ENCODE peak calls at places on chromosome 17, in seven cellular contexts. N is colonic mucosa, R is neuronal stem cell, Z is tibial nerve, S is PC-3, U is fibroblast of lung, O is endodermal cell. K is an unnamed sample.

GRCh38 chr17:45697076-45697475 is 87.0 kb upstream of the CRHR1 start:
- DNase-seq in N (no peak), R (no peak), Z (no peak), S (no peak), U (no peak), O (no peak), K (no peak)

GRCh38 chr17:82593590-82594087 is 54.6 kb downstream of the WDR45B start:
- DNase-seq in N (no peak), R (no peak), Z (no peak), S (no peak), U (no peak), O (no peak), K (no peak)

GRCh38 chr17:58312021-58312630 is 16.5 kb downstream of the TSPOAP1 start:
- DNase-seq in N (no peak), R (no peak), Z (no peak), S (no peak), U (no peak), O (peak; percentile 52), K (no peak)

GRCh38 chr17:50576864-50577263 is 16.3 kb downstream of the CACNA1G start:
- DNase-seq in N (no peak), R (no peak), Z (no peak), S (no peak), U (no peak), O (no peak), K (no peak)

GRCh38 chr17:79622201-79622601 is 11.3 kb upstream of the RBFOX3 start:
- DNase-seq in N (no peak), R (no peak), Z (no peak), S (no peak), U (no peak), O (no peak), K (no peak)

GRCh38 chr17:3990391-3991127 is 26.3 kb upstream of the ATP2A3 start:
- DNase-seq in N (no peak), R (no peak), Z (no peak), S (no peak), U (peak; percentile 39), O (no peak), K (no peak)

GRCh38 chr17:29032067-29032551 is 10.8 kb upstream of the PIPOX start:
- DNase-seq in N (no peak), R (no peak), Z (no peak), S (no peak), U (no peak), O (peak; percentile 90), K (no peak)

GRCh38 chr17:177155-177554 is 4.3 kb downstream of the DOC2B start:
- DNase-seq in N (no peak), R (no peak), Z (no peak), S (no peak), U (no peak), O (no peak), K (no peak)

GRCh38 chr17:17186551-17187505 is 19.3 kb downstream of the PLD6 start:
- DNase-seq in N (no peak), R (no peak), Z (no peak), S (no peak), U (peak; percentile 52), O (peak; percentile 64), K (no peak)

DNA sequence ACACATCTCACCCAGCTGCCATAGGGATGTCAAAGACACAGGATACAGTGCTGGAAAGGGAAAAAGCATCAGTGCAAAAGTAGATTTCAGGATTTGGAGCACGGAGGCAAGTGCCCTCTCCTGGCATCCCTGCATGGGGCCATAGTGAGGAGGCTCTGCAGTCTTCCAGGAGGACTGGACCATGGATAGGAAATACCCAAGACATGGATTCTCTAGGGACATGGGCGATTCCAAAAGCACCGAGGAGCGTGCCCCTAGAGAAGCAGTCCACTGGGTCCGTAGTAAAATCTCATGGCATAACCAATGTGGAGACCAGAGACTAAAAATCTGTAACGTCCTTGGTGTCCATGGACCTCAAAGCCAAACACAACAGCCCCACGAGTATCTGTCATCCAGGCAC is 818.2 kb downstream of the KCNJ18 start:
- DNase-seq in N (no peak), R (no peak), Z (no peak), S (no peak), U (no peak), O (no peak), K (no peak)
- H3K9me3 ChIP-seq in N (no peaks in the 10 kb centered on the region), R (peaks cover 29% of the 10 kb centered on the region), Z (no peaks in the 10 kb centered on the region), S (peaks cover 4% of the 10 kb centered on the region), U (no peaks in the 10 kb centered on the region), O (peaks cover 42% of the 10 kb centered on the region), K (no peaks in the 10 kb centered on the region)

DNA sequence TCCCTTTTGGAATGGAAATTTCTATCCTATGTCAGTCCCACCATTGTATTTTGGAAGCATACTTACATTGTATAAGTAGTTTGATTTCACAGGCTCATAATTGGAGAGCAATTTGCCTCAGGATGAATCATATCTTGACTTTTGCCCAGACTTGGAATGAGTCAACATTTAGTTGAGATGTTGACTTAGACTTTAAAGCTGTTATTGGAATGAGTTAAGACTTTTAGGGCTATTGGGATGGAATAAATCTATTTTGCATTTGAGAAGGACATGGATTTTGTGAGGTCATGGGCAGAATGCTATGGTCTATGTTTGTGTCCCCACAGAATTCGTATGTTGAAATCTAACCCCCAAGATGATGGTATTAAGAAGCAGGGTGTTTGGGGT is 12.2 kb upstream of the ZNF594 start:
- DNase-seq in N (no peak), R (no peak), Z (no peak), S (peak; percentile 50), U (peak; percentile 77), O (no peak), K (no peak)
- H3K9me3 ChIP-seq in N (no peaks in the 10 kb centered on the region), R (no peaks in the 10 kb centered on the region), Z (no peaks in the 10 kb centered on the region), S (no peaks in the 10 kb centered on the region), U (no peaks in the 10 kb centered on the region), O (no peaks in the 10 kb centered on the region), K (no peaks in the 10 kb centered on the region)

GRCh38 chr17:27218719-27219488 is 75.0 kb upstream of the WSB1 start:
- DNase-seq in N (no peak), R (no peak), Z (no peak), S (no peak), U (no peak), O (no peak), K (no peak)

GRCh38 chr17:27222515-27222914 is 71.4 kb upstream of the WSB1 start:
- DNase-seq in N (no peak), R (no peak), Z (no peak), S (no peak), U (no peak), O (no peak), K (no peak)

GRCh38 chr17:27216836-27217235 is 77.1 kb upstream of the WSB1 start:
- DNase-seq in N (no peak), R (no peak), Z (no peak), S (no peak), U (no peak), O (no peak), K (no peak)

GRCh38 chr17:27218041-27218440 is 75.9 kb upstream of the WSB1 start:
- DNase-seq in N (no peak), R (no peak), Z (no peak), S (no peak), U (no peak), O (no peak), K (no peak)

GRCh38 chr17:27217631-27218030 is 76.3 kb upstream of the WSB1 start:
- DNase-seq in N (no peak), R (no peak), Z (no peak), S (no peak), U (no peak), O (no peak), K (no peak)
- H3K9me3 ChIP-seq in N (no peaks in the 10 kb centered on the region), R (peaks cover 12% of the 10 kb centered on the region), Z (no peaks in the 10 kb centered on the region), S (no peaks in the 10 kb centered on the region), U (no peaks in the 10 kb centered on the region), O (peaks cover 20% of the 10 kb centered on the region), K (no peaks in the 10 kb centered on the region)

DNA sequence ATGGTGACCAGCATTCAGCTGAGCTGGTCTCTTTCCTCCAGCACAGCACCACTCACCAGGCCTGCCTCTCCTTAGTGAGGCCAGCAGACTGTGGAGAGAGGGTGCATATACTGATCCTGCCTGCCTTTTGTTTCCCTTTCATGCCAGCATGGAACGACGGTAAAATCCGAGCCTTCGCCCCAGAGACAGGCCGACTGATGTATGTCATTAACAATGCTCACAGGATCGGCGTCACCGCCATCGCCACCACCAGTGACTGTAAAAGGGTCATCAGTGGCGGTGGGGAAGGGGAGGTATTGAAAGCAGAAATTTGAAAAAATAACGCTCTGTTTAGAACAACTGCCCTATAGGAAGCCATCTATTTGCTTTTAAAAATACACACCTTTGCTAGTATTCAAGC is 12.6 kb upstream of the USP43 start:
- DNase-seq in N (no peak), R (no peak), Z (no peak), S (no peak), U (no peak), O (no peak), K (no peak)
- H3K9me3 ChIP-seq in N (no peaks in the 10 kb centered on the region), R (no peaks in the 10 kb centered on the region), Z (no peaks in the 10 kb centered on the region), S (no peaks in the 10 kb centered on the region), U (no peaks in the 10 kb centered on the region), O (no peaks in the 10 kb centered on the region), K (no peaks in the 10 kb centered on the region)

DNA sequence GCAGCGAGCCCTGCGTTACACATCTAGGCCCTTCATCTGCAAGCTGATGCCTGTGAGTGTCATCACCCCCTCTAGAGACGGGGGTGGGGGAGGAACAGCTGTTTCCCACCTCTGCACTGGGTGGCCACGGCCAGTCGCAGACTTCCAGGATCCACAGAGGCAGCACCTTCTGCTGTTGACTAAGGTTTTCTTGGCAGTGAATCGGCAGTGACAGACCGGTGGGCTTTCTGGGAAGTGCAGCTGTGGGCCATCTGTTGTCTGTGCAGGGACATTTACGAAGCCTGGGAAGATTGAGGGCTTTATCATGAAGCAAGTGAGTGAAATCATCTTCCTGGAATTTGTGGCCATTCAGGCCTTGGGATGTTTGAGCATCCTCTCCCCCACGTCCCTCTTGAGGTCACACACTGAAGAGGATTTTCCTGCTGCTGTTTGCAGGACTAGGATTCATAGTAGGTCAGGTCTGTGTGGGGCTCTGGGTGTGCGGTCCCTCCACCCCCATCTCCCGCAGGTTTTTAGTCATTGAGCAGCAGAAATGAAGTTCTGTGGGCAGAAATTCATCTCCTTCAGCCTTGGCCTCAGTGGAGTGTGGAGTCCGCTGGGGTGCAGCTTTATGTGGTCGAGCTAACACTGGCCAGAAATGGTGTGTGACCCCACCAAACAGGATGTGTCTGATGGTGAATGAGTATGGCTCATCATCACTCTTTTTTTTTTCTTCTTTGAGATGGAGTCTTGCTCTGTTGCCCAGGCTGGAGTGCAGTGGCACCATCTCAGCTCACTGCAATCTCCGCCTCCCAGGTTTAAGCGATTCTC is 12.0 kb downstream of the PGS1 start:
- DNase-seq in N (no peak), R (no peak), Z (no peak), S (peak; percentile 66), U (peak; percentile 99), O (peak; percentile 90), K (no peak)
- H3K9me3 ChIP-seq in N (no peaks in the 10 kb centered on the region), R (no peaks in the 10 kb centered on the region), Z (no peaks in the 10 kb centered on the region), S (no peaks in the 10 kb centered on the region), U (no peaks in the 10 kb centered on the region), O (no peaks in the 10 kb centered on the region), K (no peaks in the 10 kb centered on the region)